ENCODE peak calls at places on chromosome 3, in ten cellular contexts. U is cardiac muscle cell; A is heart right ventricle; S is foreskin keratinocyte; E is upper lobe of right lung; J is H9; B is lung; V is GM23248; L is CD8-positive, alpha-beta memory T cell; I is GM12878. P is an unnamed sample.

GRCh38 chr3:172388412-172389078 is 59.7 kb downstream of the GHSR start:
- DNase-seq in J (no peak), U (no peak), B (no peak), V (no peak), I (no peak), L (no peak), E (no peak), S (no peak), A (no peak), P (no peak)

GRCh38 chr3:15345051-15345607 is 12.7 kb upstream of the SH3BP5 start:
- DNase-seq in S (no peak), E (no peak), A (no peak), U (no peak), L (no peak), V (no peak), B (no peak), J (no peak), I (no peak), P (no peak)

GRCh38 chr3:172918165-172918564 is 167.6 kb downstream of the ECT2 start:
- DNase-seq in L (no peak), J (no peak), I (no peak), U (peak), B (no peak), E (no peak), V (no peak), A (no peak), S (no peak), P (no peak)

GRCh38 chr3:20589275-20589674 is 403.3 kb upstream of the SGO1 start:
- DNase-seq in J (no peak), E (no peak), L (no peak), U (no peak), S (no peak), V (no peak), B (no peak), I (no peak), A (no peak), P (no peak)

GRCh38 chr3:47123857-47124256 is 40.1 kb downstream of the SETD2 start:
- DNase-seq in U (no peak), I (no peak), L (no peak), A (no peak), B (no peak), S (no peak), J (no peak), E (no peak), V (no peak), P (no peak)

GRCh38 chr3:2711081-2711480 is 399.1 kb downstream of the IL5RA start:
- DNase-seq in V (no peak), I (no peak), A (no peak), E (no peak), B (no peak), S (no peak), J (no peak), U (no peak), L (no peak), P (no peak)

GRCh38 chr3:157405457-157405856 is 31.2 kb upstream of the PTX3 start:
- DNase-seq in E (no peak), B (no peak), U (peak), I (no peak), A (no peak), V (peak), J (no peak), S (no peak), L (no peak), P (no peak)

GRCh38 chr3:167172377-167172776 is 207.7 kb downstream of the ZBBX start:
- DNase-seq in I (no peak), U (no peak), V (no peak), B (no peak), S (no peak), L (no peak), E (no peak), A (no peak), J (no peak), P (no peak)

GRCh38 chr3:100709840-100710235 is 544 bp downstream of the TFG start:
- DNase-seq in A (peak), E (peak), I (no peak), L (peak), V (peak), S (peak), U (peak), J (peak), B (no peak), P (no peak)

GRCh38 chr3:96619475-96619874 is 194.9 kb upstream of the EPHA6 start:
- DNase-seq in L (no peak), A (no peak), I (no peak), B (no peak), S (no peak), V (no peak), J (no peak), E (peak), U (no peak), P (no peak)

GRCh38 chr3:129421236-129421883 is 7.1 kb downstream of the EFCAB12 start:
- DNase-seq in J (no peak), V (no peak), B (no peak), L (no peak), E (no peak), U (no peak), S (no peak), A (no peak), I (no peak), P (no peak)

GRCh38 chr3:52829906-52830463 is 487 bp downstream of the ITIH4 start:
- DNase-seq in B (no peak), I (no peak), J (no peak), A (no peak), E (no peak), V (no peak), L (no peak), S (peak), U (no peak), P (no peak)

GRCh38 chr3:8993331-8993730 is 30.1 kb upstream of the RAD18 start:
- DNase-seq in I (no peak), J (no peak), V (no peak), U (no peak), S (no peak), B (no peak), E (no peak), A (no peak), L (no peak), P (no peak)

GRCh38 chr3:84772841-84773240 is 185.9 kb upstream of the CADM2 start:
- DNase-seq in U (no peak), A (no peak), B (no peak), J (no peak), E (no peak), I (no peak), V (no peak), S (no peak), L (no peak), P (no peak)

GRCh38 chr3:63328386-63328785 is 50.3 kb downstream of the SYNPR start:
- DNase-seq in U (peak), B (no peak), V (peak), L (no peak), J (no peak), S (peak), I (no peak), E (no peak), A (no peak), P (no peak)

GRCh38 chr3:174170248-174170647 is 688.9 kb upstream of the NAALADL2 start:
- DNase-seq in U (no peak), J (no peak), V (no peak), A (no peak), I (no peak), S (no peak), E (no peak), L (no peak), B (no peak), P (no peak)

GRCh38 chr3:123841476-123842238 is 42.5 kb downstream of the MYLK start:
- DNase-seq in V (peak), J (no peak), I (no peak), U (no peak), L (no peak), S (no peak), E (no peak), A (no peak), B (no peak), P (no peak)

GRCh38 chr3:189975376-189975990 is 145.2 kb downstream of the P3H2 start:
- DNase-seq in A (no peak), L (no peak), I (no peak), B (no peak), E (no peak), V (peak), J (no peak), S (no peak), U (peak), P (no peak)

GRCh38 chr3:45437388-45437787 is 49.0 kb downstream of the LARS2 start:
- DNase-seq in S (no peak), I (no peak), E (no peak), A (no peak), U (no peak), V (no peak), L (no peak), J (no peak), B (no peak), P (no peak)

GRCh38 chr3:173502983-173503568 is 105.5 kb downstream of the NLGN1 start:
- DNase-seq in U (peak), J (no peak), B (no peak), V (peak), I (no peak), E (no peak), S (no peak), A (no peak), L (no peak), P (no peak)

GRCh38 chr3:64008017-64008416 is 15.3 kb downstream of the PSMD6 start:
- DNase-seq in L (no peak), J (no peak), B (no peak), E (no peak), U (no peak), S (no peak), V (no peak), I (no peak), A (no peak), P (no peak)

DNA sequence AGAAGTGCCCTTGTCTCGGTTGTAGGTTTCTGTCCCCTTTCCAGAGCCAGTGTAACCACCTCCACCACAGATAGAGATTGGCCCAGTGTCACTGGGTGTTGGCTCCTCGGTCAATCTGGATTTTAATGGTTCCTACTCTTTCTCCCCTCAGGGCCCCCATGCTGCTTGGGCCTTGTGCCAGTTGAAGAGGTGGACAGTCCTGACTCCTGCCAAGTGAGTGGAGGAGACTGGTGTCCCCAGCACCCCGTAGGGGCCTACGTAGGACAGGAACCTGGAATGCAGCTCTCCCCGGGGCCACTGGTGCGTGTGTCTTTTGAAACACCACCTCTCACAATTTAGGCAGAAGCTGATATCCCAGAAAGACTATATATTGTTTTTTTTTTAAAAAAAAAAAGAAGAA is 75.2 kb downstream of the BOC start:
- DNase-seq in S (no peak), I (no peak), E (no peak), B (no peak), L (no peak), A (no peak), V (no peak), U (no peak), J (no peak), P (no peak)
- H3K27ac ChIP-seq in S (no peak), I (no peak), E (no peak), B (no peak), L (no peak), A (no peak), V (peak), U (no peak), J (no peak), P (no peak)

GRCh38 chr3:136817448-136817847 is 1.5 kb upstream of the SLC35G2 start:
- DNase-seq in B (no peak), A (no peak), I (no peak), V (peak), J (no peak), L (no peak), U (no peak), E (no peak), S (no peak), P (peak)

GRCh38 chr3:136818851-136819783 is at the start of gene SLC35G2:
- DNase-seq in J (peak), E (peak), I (no peak), L (peak), B (peak), S (peak), V (peak), U (peak), A (peak), P (peak)

GRCh38 chr3:136818191-136818850 is 605 bp upstream of the SLC35G2 start:
- DNase-seq in J (peak), A (peak), S (peak), I (no peak), V (peak), U (peak), B (no peak), L (peak), E (no peak), P (no peak)

GRCh38 chr3:136819784-136820640 is 1.1 kb downstream of the SLC35G2 start:
- DNase-seq in B (peak), J (peak), S (peak), V (peak), I (no peak), L (peak), A (peak), E (peak), U (peak), P (peak)
- H3K27ac ChIP-seq in B (peak), J (no peak), S (peak), V (peak), I (no peak), L (no peak), A (peak), E (peak), U (no peak), P (peak)

GRCh38 chr3:188320757-188321156 is 166.8 kb downstream of the LPP start:
- DNase-seq in V (peak), B (no peak), I (no peak), E (no peak), L (no peak), J (no peak), U (no peak), S (peak), A (no peak), P (no peak)
- H3K27ac ChIP-seq in V (peak), B (no peak), I (no peak), E (no peak), L (no peak), J (no peak), U (no peak), S (no peak), A (no peak), P (no peak)

DNA sequence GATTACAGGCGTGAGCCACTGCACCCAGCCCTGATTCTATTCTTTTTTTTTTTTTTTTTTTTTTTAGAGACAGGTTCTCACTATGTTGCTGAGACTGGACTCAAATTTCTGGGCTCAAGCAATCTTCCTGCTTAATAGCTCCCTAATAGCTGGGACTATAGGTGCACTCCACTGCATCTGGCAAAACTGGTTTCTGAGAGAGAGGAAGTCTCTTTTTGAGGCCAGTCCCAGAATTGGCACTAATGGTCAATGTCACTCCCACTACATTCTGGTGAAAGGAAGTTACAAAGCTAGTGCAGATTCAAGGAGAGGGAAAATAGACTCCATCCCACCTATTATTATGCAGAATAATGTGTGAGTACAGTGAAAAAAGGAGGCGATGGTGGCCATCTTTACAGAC is 5.8 kb upstream of the TGFBR2 start:
- DNase-seq in A (no peak), V (no peak), S (no peak), B (no peak), E (no peak), L (no peak), I (no peak), U (no peak), J (no peak), P (no peak)
- H3K27ac ChIP-seq in A (no peak), V (no peak), S (no peak), B (no peak), E (no peak), L (no peak), I (no peak), U (no peak), J (no peak), P (no peak)

DNA sequence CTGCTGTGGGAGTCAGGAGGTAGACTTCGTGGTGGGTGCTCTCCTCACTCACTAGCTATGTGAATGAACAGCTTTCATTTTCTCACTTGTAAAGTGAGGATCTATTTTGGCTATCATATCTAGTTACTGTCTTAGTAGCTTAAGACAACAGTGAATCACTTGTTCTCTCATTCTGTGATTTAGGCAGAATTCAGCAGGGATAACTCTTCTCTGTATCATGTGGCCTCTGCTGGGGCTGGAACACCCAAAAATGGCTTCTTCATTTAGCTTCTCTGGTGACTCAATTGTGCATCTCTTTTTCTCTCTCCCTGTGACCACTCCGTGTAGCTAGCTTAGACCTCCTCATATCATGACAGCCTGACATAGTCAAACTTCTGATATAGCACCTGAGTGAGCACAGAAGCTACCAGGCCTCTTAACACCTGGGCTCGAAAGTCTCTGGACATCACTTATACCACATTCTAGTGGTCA is 68.4 kb downstream of the BFSP2 start:
- DNase-seq in A (no peak), I (no peak), S (no peak), V (peak), B (no peak), U (no peak), J (no peak), L (no peak), E (no peak), P (no peak)
- H3K27ac ChIP-seq in A (no peak), I (peak), S (no peak), V (no peak), B (no peak), U (no peak), J (no peak), L (no peak), E (no peak), P (no peak)